ENCODE peak calls at places on chromosome 10, in seven cellular contexts. One of them, this sample, is unnamed.

GRCh38 chr10:96025566-96025965 is 17.8 kb upstream of the CCNJ start:
- DNase-seq in mucosa of descending colon: no peak
- DNase-seq in transverse colon: no peak
- DNase-seq in nephron progenitor cell: peak
- DNase-seq in Calu3: no peak
- DNase-seq in prostate gland: no peak
- DNase-seq in body of pancreas: no peak
- DNase-seq in this sample: peak

GRCh38 chr10:114458955-114459354 is 54.7 kb upstream of the AFAP1L2 start:
- DNase-seq in transverse colon: peak
- DNase-seq in nephron progenitor cell: peak
- DNase-seq in body of pancreas: peak
- DNase-seq in Calu3: peak
- DNase-seq in mucosa of descending colon: peak
- DNase-seq in prostate gland: no peak
- DNase-seq in this sample: peak

GRCh38 chr10:8616166-8616565 is 561.7 kb downstream of the GATA3 start:
- DNase-seq in body of pancreas: no peak
- DNase-seq in prostate gland: peak
- DNase-seq in nephron progenitor cell: no peak
- DNase-seq in mucosa of descending colon: no peak
- DNase-seq in transverse colon: no peak
- DNase-seq in Calu3: peak
- DNase-seq in this sample: no peak

GRCh38 chr10:7475046-7475860 is 64.4 kb upstream of the SFMBT2 start:
- DNase-seq in transverse colon: peak
- DNase-seq in mucosa of descending colon: peak
- DNase-seq in Calu3: no peak
- DNase-seq in prostate gland: no peak
- DNase-seq in nephron progenitor cell: peak
- DNase-seq in body of pancreas: peak
- DNase-seq in this sample: peak

GRCh38 chr10:121648078-121648477 is 49.8 kb upstream of the FGFR2 start:
- DNase-seq in mucosa of descending colon: no peak
- DNase-seq in body of pancreas: no peak
- DNase-seq in transverse colon: no peak
- DNase-seq in Calu3: no peak
- DNase-seq in nephron progenitor cell: no peak
- DNase-seq in prostate gland: no peak
- DNase-seq in this sample: no peak

GRCh38 chr10:129140861-129141260 is 326.2 kb upstream of the MGMT start:
- DNase-seq in body of pancreas: no peak
- DNase-seq in nephron progenitor cell: no peak
- DNase-seq in mucosa of descending colon: no peak
- DNase-seq in transverse colon: no peak
- DNase-seq in prostate gland: no peak
- DNase-seq in Calu3: no peak
- DNase-seq in this sample: no peak

GRCh38 chr10:60524541-60524940 is 134.9 kb upstream of the ANK3 start:
- DNase-seq in Calu3: no peak
- DNase-seq in prostate gland: no peak
- DNase-seq in mucosa of descending colon: no peak
- DNase-seq in body of pancreas: no peak
- DNase-seq in nephron progenitor cell: no peak
- DNase-seq in transverse colon: no peak
- DNase-seq in this sample: no peak

GRCh38 chr10:33900591-33900990 is 566.1 kb upstream of the NRP1 start:
- DNase-seq in mucosa of descending colon: no peak
- DNase-seq in body of pancreas: no peak
- DNase-seq in nephron progenitor cell: no peak
- DNase-seq in Calu3: no peak
- DNase-seq in prostate gland: no peak
- DNase-seq in transverse colon: no peak
- DNase-seq in this sample: no peak

GRCh38 chr10:33010132-33011037 is 52.4 kb upstream of the ITGB1 start:
- DNase-seq in Calu3: peak
- DNase-seq in nephron progenitor cell: no peak
- DNase-seq in prostate gland: peak
- DNase-seq in body of pancreas: no peak
- DNase-seq in transverse colon: no peak
- DNase-seq in mucosa of descending colon: no peak
- DNase-seq in this sample: peak

GRCh38 chr10:1284076-1284475 is 227.9 kb downstream of the WDR37 start:
- DNase-seq in transverse colon: no peak
- DNase-seq in body of pancreas: no peak
- DNase-seq in prostate gland: no peak
- DNase-seq in mucosa of descending colon: no peak
- DNase-seq in Calu3: no peak
- DNase-seq in nephron progenitor cell: no peak
- DNase-seq in this sample: no peak

GRCh38 chr10:133379152-133379800 is at the start of gene PAOX:
- DNase-seq in prostate gland: peak
- DNase-seq in nephron progenitor cell: peak
- DNase-seq in body of pancreas: peak
- DNase-seq in transverse colon: peak
- DNase-seq in Calu3: peak
- DNase-seq in mucosa of descending colon: peak
- DNase-seq in this sample: peak

GRCh38 chr10:129966831-129967578 is 2.9 kb upstream of the EBF3 start:
- DNase-seq in prostate gland: no peak
- DNase-seq in Calu3: no peak
- DNase-seq in nephron progenitor cell: peak
- DNase-seq in transverse colon: no peak
- DNase-seq in mucosa of descending colon: no peak
- DNase-seq in body of pancreas: no peak
- DNase-seq in this sample: no peak

GRCh38 chr10:95268438-95268837 is 22.4 kb downstream of the PDLIM1 start:
- DNase-seq in mucosa of descending colon: no peak
- DNase-seq in body of pancreas: peak
- DNase-seq in transverse colon: no peak
- DNase-seq in Calu3: peak
- DNase-seq in nephron progenitor cell: no peak
- DNase-seq in prostate gland: no peak
- DNase-seq in this sample: peak

GRCh38 chr10:3478153-3478552 is 305.6 kb upstream of the PITRM1 start:
- DNase-seq in nephron progenitor cell: no peak
- DNase-seq in Calu3: no peak
- DNase-seq in mucosa of descending colon: no peak
- DNase-seq in prostate gland: no peak
- DNase-seq in transverse colon: no peak
- DNase-seq in body of pancreas: no peak
- DNase-seq in this sample: no peak

GRCh38 chr10:132646443-132647097 is 109.0 kb downstream of the INPP5A start:
- DNase-seq in transverse colon: no peak
- DNase-seq in body of pancreas: peak
- DNase-seq in nephron progenitor cell: no peak
- DNase-seq in prostate gland: no peak
- DNase-seq in mucosa of descending colon: no peak
- DNase-seq in Calu3: no peak
- DNase-seq in this sample: no peak

GRCh38 chr10:16995867-16996529 is 133.6 kb downstream of the CUBN start:
- DNase-seq in Calu3: no peak
- DNase-seq in transverse colon: no peak
- DNase-seq in mucosa of descending colon: no peak
- DNase-seq in nephron progenitor cell: no peak
- DNase-seq in prostate gland: no peak
- DNase-seq in body of pancreas: no peak
- DNase-seq in this sample: peak

GRCh38 chr10:105986896-105987638 is 1177.4 kb downstream of the SORCS1 start:
- DNase-seq in mucosa of descending colon: no peak
- DNase-seq in nephron progenitor cell: no peak
- DNase-seq in body of pancreas: no peak
- DNase-seq in prostate gland: no peak
- DNase-seq in transverse colon: no peak
- DNase-seq in Calu3: no peak
- DNase-seq in this sample: no peak

GRCh38 chr10:30359373-30360206 is 10.5 kb upstream of the MTPAP start:
- DNase-seq in mucosa of descending colon: peak
- DNase-seq in transverse colon: peak
- DNase-seq in nephron progenitor cell: peak
- DNase-seq in body of pancreas: peak
- DNase-seq in Calu3: peak
- DNase-seq in prostate gland: no peak
- DNase-seq in this sample: peak

GRCh38 chr10:92530421-92530820 is 43.5 kb downstream of the IDE start:
- DNase-seq in body of pancreas: no peak
- DNase-seq in nephron progenitor cell: no peak
- DNase-seq in prostate gland: no peak
- DNase-seq in transverse colon: no peak
- DNase-seq in mucosa of descending colon: no peak
- DNase-seq in Calu3: no peak
- DNase-seq in this sample: no peak

GRCh38 chr10:44022203-44022602 is 362.7 kb downstream of the CXCL12 start:
- DNase-seq in Calu3: no peak
- DNase-seq in body of pancreas: no peak
- DNase-seq in nephron progenitor cell: no peak
- DNase-seq in mucosa of descending colon: no peak
- DNase-seq in transverse colon: no peak
- DNase-seq in prostate gland: no peak
- DNase-seq in this sample: no peak

DNA sequence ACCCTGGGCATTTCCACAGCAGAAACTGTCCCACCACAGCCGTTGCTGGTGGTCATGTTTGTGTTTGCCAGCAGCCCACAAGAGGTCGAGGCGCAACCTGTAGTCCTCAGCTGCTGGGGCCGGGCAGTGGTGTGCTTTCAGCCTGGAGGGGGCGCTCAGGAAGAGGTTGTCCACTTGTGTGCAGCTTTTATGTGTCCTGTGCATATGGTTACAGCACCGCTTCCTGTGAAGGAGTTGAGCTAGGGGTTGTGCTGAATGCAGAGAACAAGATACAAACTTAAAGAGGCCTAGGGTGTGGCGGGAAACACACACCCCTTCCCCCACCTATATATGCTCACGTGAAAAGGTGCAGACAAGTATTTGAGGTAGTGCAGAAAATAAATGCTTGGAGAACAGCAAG is 29.5 kb upstream of the PFKFB3 start:
- DNase-seq in prostate gland: no peak
- DNase-seq in Calu3: no peak
- DNase-seq in transverse colon: peak
- DNase-seq in body of pancreas: peak
- DNase-seq in nephron progenitor cell: no peak
- DNase-seq in mucosa of descending colon: peak
- DNase-seq in this sample: peak
- TF ChIP-seq CTCF in prostate gland: no peak
- TF ChIP-seq CTCF in Calu3: peak
- TF ChIP-seq CTCF in transverse colon: no peak
- TF ChIP-seq CTCF in body of pancreas: no peak
- TF ChIP-seq CTCF in nephron progenitor cell: no peak
- TF ChIP-seq CTCF in mucosa of descending colon: no peak
- TF ChIP-seq CTCF in this sample: no peak

DNA sequence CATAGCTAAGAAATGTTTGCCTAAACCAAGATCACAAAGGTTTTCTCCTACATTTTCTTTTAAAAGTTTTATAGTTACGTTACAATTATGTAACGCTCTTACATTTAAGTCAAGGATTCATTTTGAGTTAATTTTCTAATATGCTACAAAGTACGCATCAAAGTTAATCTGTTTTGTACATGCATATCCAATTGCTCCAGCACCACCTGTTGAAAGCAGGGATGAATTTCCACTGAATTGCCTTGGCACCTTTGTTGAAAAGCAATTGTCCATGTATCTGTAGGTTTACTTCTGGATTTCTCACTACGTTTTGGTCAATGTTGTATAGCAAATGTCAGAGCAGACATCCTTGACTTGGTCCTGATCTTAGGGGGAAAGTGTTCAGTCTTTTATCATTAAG is 59.6 kb downstream of the NEUROG3 start:
- DNase-seq in nephron progenitor cell: no peak
- DNase-seq in body of pancreas: no peak
- DNase-seq in Calu3: no peak
- DNase-seq in transverse colon: no peak
- DNase-seq in mucosa of descending colon: no peak
- DNase-seq in prostate gland: no peak
- DNase-seq in this sample: no peak
- TF ChIP-seq CTCF in nephron progenitor cell: no peak
- TF ChIP-seq CTCF in body of pancreas: no peak
- TF ChIP-seq CTCF in Calu3: no peak
- TF ChIP-seq CTCF in transverse colon: no peak
- TF ChIP-seq CTCF in mucosa of descending colon: no peak
- TF ChIP-seq CTCF in prostate gland: no peak
- TF ChIP-seq CTCF in this sample: no peak

DNA sequence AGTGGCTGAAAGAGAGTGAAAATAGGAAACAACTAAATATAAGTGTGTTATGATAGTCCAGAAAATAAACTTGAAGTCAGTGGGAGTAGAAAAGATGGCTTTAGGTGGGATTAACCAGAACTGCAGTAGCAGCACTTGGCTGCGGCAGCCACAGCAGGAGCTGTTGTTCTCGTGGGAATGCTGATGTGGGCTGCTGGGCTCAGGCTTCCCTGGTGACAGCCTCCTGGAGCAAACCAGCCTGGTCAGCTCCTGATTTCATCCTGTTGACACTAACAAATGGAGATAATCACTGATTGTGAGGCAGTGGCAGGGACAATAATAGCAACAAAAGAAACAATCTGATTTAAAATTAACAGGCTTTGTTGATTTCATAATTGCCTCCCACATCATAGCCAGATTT is 134.2 kb downstream of the CCNY start:
- DNase-seq in body of pancreas: peak
- DNase-seq in Calu3: no peak
- DNase-seq in prostate gland: no peak
- DNase-seq in transverse colon: no peak
- DNase-seq in mucosa of descending colon: no peak
- DNase-seq in nephron progenitor cell: no peak
- DNase-seq in this sample: peak
- TF ChIP-seq CTCF in body of pancreas: no peak
- TF ChIP-seq CTCF in Calu3: no peak
- TF ChIP-seq CTCF in prostate gland: no peak
- TF ChIP-seq CTCF in transverse colon: no peak
- TF ChIP-seq CTCF in mucosa of descending colon: no peak
- TF ChIP-seq CTCF in nephron progenitor cell: no peak
- TF ChIP-seq CTCF in this sample: no peak

DNA sequence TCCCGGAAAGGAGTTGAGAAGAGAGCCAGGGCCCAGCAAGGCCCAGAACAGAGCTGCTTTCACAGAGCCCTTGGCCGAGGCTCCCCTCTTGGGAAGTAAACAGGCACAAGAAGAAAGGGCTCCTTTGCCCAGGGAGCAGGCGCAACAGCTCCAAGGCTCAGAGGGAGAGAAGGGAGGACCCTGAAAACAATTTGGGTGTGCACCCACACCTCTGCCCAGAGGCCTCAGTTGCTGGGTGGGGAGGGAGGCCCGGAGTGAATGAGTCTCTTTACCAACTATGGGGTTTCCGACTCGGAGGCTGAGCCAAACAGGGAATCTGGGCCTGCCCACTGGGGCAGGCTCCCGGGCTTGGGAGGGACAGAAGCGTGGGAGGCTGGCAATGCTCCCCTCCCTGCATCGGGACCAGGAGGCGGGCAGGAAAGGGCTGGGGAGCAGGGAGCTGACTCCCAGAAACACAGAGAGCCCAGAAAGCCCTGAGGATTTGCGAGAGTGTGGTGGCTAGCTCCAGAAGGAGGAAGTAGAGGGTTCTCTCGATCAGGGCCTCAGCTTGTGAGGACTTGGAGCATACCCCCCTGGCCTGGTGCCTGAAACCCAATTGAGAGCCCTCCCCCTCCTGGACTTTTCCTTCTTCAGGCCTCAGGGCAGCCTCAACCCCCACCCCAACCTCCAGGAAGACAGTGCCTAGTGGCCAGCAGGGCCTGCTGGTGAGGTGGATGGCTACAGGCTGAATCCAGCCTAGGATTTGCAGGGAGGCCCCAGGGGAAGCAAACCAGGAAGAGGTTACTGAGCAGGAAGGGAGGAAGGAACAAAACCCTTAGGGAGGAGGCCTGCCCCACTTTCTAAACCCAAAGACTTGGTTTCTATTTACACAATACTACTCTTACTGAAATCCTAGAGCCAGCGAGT is 6.2 kb downstream of the C10orf105 start:
- DNase-seq in body of pancreas: peak
- DNase-seq in transverse colon: peak
- DNase-seq in nephron progenitor cell: no peak
- DNase-seq in prostate gland: peak
- DNase-seq in Calu3: peak
- DNase-seq in mucosa of descending colon: peak
- DNase-seq in this sample: no peak
- TF ChIP-seq CTCF in body of pancreas: no peak
- TF ChIP-seq CTCF in transverse colon: no peak
- TF ChIP-seq CTCF in nephron progenitor cell: no peak
- TF ChIP-seq CTCF in prostate gland: peak
- TF ChIP-seq CTCF in Calu3: no peak
- TF ChIP-seq CTCF in mucosa of descending colon: no peak
- TF ChIP-seq CTCF in this sample: no peak